ENCODE peak calls at places on chromosomes 2 and 18, in seven cellular contexts. One of them, this sample, is unnamed.

GRCh38 chr18:12567849-12568248 is 90.1 kb downstream of the SPIRE1 start:
- DNase-seq in right lobe of liver: no peak
- DNase-seq in Peyer's patch: no peak
- DNase-seq in esophagus muscularis mucosa: no peak
- DNase-seq in transverse colon: no peak
- DNase-seq in body of pancreas: no peak
- DNase-seq in heart left ventricle: no peak
- DNase-seq in this sample: no peak

GRCh38 chr2:40165503-40165867 is 286.4 kb downstream of the SLC8A1 start:
- DNase-seq in right lobe of liver: no peak
- DNase-seq in Peyer's patch: no peak
- DNase-seq in esophagus muscularis mucosa: no peak
- DNase-seq in transverse colon: no peak
- DNase-seq in body of pancreas: no peak
- DNase-seq in heart left ventricle: peak; percentile 48
- DNase-seq in this sample: no peak

GRCh38 chr2:146826388-146826787 is 1018.4 kb upstream of the ACVR2A start:
- DNase-seq in right lobe of liver: no peak
- DNase-seq in Peyer's patch: no peak
- DNase-seq in esophagus muscularis mucosa: no peak
- DNase-seq in transverse colon: no peak
- DNase-seq in body of pancreas: no peak
- DNase-seq in heart left ventricle: no peak
- DNase-seq in this sample: no peak

GRCh38 chr18:22228930-22229329 is 59.5 kb downstream of the GATA6 start:
- DNase-seq in right lobe of liver: no peak
- DNase-seq in Peyer's patch: no peak
- DNase-seq in esophagus muscularis mucosa: no peak
- DNase-seq in transverse colon: no peak
- DNase-seq in body of pancreas: no peak
- DNase-seq in heart left ventricle: no peak
- DNase-seq in this sample: no peak

GRCh38 chr2:237739101-237739500 is 59.5 kb upstream of the RBM44 start:
- DNase-seq in right lobe of liver: no peak
- DNase-seq in Peyer's patch: no peak
- DNase-seq in esophagus muscularis mucosa: no peak
- DNase-seq in transverse colon: no peak
- DNase-seq in body of pancreas: no peak
- DNase-seq in heart left ventricle: peak; percentile 86
- DNase-seq in this sample: peak; percentile 93

GRCh38 chr2:191933307-191934105 is 86.6 kb upstream of the CAVIN2 start:
- DNase-seq in right lobe of liver: no peak
- DNase-seq in Peyer's patch: no peak
- DNase-seq in esophagus muscularis mucosa: no peak
- DNase-seq in transverse colon: peak; percentile 34
- DNase-seq in body of pancreas: no peak
- DNase-seq in heart left ventricle: no peak
- DNase-seq in this sample: no peak

GRCh38 chr2:887639-888038 is 63.0 kb upstream of the SNTG2 start:
- DNase-seq in right lobe of liver: no peak
- DNase-seq in Peyer's patch: no peak
- DNase-seq in esophagus muscularis mucosa: no peak
- DNase-seq in transverse colon: no peak
- DNase-seq in body of pancreas: no peak
- DNase-seq in heart left ventricle: no peak
- DNase-seq in this sample: no peak

GRCh38 chr2:75289771-75290170 is 90.5 kb upstream of the TACR1 start:
- DNase-seq in right lobe of liver: no peak
- DNase-seq in Peyer's patch: no peak
- DNase-seq in esophagus muscularis mucosa: no peak
- DNase-seq in transverse colon: no peak
- DNase-seq in body of pancreas: no peak
- DNase-seq in heart left ventricle: no peak
- DNase-seq in this sample: no peak

GRCh38 chr2:215454519-215454918 is 18.7 kb upstream of the FN1 start:
- DNase-seq in right lobe of liver: no peak
- DNase-seq in Peyer's patch: no peak
- DNase-seq in esophagus muscularis mucosa: no peak
- DNase-seq in transverse colon: no peak
- DNase-seq in body of pancreas: no peak
- DNase-seq in heart left ventricle: no peak
- DNase-seq in this sample: no peak

GRCh38 chr2:222404126-222404891 is 20.0 kb upstream of the SGPP2 start:
- DNase-seq in right lobe of liver: no peak
- DNase-seq in Peyer's patch: no peak
- DNase-seq in esophagus muscularis mucosa: no peak
- DNase-seq in transverse colon: peak; percentile 10
- DNase-seq in body of pancreas: no peak
- DNase-seq in heart left ventricle: peak; percentile 40
- DNase-seq in this sample: no peak

GRCh38 chr2:26740890-26741302 is 23.2 kb upstream of the SLC35F6 start:
- DNase-seq in right lobe of liver: no peak
- DNase-seq in Peyer's patch: no peak
- DNase-seq in esophagus muscularis mucosa: no peak
- DNase-seq in transverse colon: no peak
- DNase-seq in body of pancreas: no peak
- DNase-seq in heart left ventricle: no peak
- DNase-seq in this sample: no peak

GRCh38 chr2:188746727-188747126 is 227.4 kb upstream of the COL3A1 start:
- DNase-seq in right lobe of liver: no peak
- DNase-seq in Peyer's patch: no peak
- DNase-seq in esophagus muscularis mucosa: no peak
- DNase-seq in transverse colon: no peak
- DNase-seq in body of pancreas: no peak
- DNase-seq in heart left ventricle: no peak
- DNase-seq in this sample: no peak

GRCh38 chr2:232239956-232240681 is 138.4 kb upstream of the ALPP start:
- DNase-seq in right lobe of liver: no peak
- DNase-seq in Peyer's patch: no peak
- DNase-seq in esophagus muscularis mucosa: no peak
- DNase-seq in transverse colon: no peak
- DNase-seq in body of pancreas: no peak
- DNase-seq in heart left ventricle: no peak
- DNase-seq in this sample: no peak

GRCh38 chr2:235444101-235444597 is 49.7 kb upstream of the AGAP1 start:
- DNase-seq in right lobe of liver: no peak
- DNase-seq in Peyer's patch: peak; percentile 74
- DNase-seq in esophagus muscularis mucosa: no peak
- DNase-seq in transverse colon: no peak
- DNase-seq in body of pancreas: no peak
- DNase-seq in heart left ventricle: no peak
- DNase-seq in this sample: no peak

GRCh38 chr2:144774786-144775185 is 254.9 kb upstream of the ZEB2 start:
- DNase-seq in right lobe of liver: no peak
- DNase-seq in Peyer's patch: no peak
- DNase-seq in esophagus muscularis mucosa: no peak
- DNase-seq in transverse colon: no peak
- DNase-seq in body of pancreas: no peak
- DNase-seq in heart left ventricle: no peak
- DNase-seq in this sample: no peak

GRCh38 chr2:201996006-201996405 is 37.6 kb upstream of the FZD7 start:
- DNase-seq in right lobe of liver: no peak
- DNase-seq in Peyer's patch: no peak
- DNase-seq in esophagus muscularis mucosa: no peak
- DNase-seq in transverse colon: no peak
- DNase-seq in body of pancreas: no peak
- DNase-seq in heart left ventricle: no peak
- DNase-seq in this sample: no peak

GRCh38 chr2:161905389-161906046 is 168.5 kb downstream of the DPP4 start:
- DNase-seq in right lobe of liver: no peak
- DNase-seq in Peyer's patch: no peak
- DNase-seq in esophagus muscularis mucosa: no peak
- DNase-seq in transverse colon: no peak
- DNase-seq in body of pancreas: no peak
- DNase-seq in heart left ventricle: no peak
- DNase-seq in this sample: no peak

GRCh38 chr2:240819404-240820013 is 510 bp downstream of the KIF1A start:
- DNase-seq in right lobe of liver: no peak
- DNase-seq in Peyer's patch: no peak
- DNase-seq in esophagus muscularis mucosa: no peak
- DNase-seq in transverse colon: no peak
- DNase-seq in body of pancreas: peak; percentile 69
- DNase-seq in heart left ventricle: no peak
- DNase-seq in this sample: no peak

GRCh38 chr2:240816584-240817495 is 3.2 kb downstream of the KIF1A start:
- DNase-seq in right lobe of liver: no peak
- DNase-seq in Peyer's patch: no peak
- DNase-seq in esophagus muscularis mucosa: no peak
- DNase-seq in transverse colon: no peak
- DNase-seq in body of pancreas: no peak
- DNase-seq in heart left ventricle: no peak
- DNase-seq in this sample: no peak

GRCh38 chr2:240817496-240818292 is 2.3 kb downstream of the KIF1A start:
- DNase-seq in right lobe of liver: peak; percentile 42
- DNase-seq in Peyer's patch: no peak
- DNase-seq in esophagus muscularis mucosa: no peak
- DNase-seq in transverse colon: no peak
- DNase-seq in body of pancreas: no peak
- DNase-seq in heart left ventricle: peak; percentile 17
- DNase-seq in this sample: no peak

GRCh38 chr2:240818543-240819403 is 1.2 kb downstream of the KIF1A start:
- DNase-seq in right lobe of liver: peak; percentile 39
- DNase-seq in Peyer's patch: no peak
- DNase-seq in esophagus muscularis mucosa: no peak
- DNase-seq in transverse colon: no peak
- DNase-seq in body of pancreas: peak; percentile 28
- DNase-seq in heart left ventricle: peak; percentile 23
- DNase-seq in this sample: no peak

DNA sequence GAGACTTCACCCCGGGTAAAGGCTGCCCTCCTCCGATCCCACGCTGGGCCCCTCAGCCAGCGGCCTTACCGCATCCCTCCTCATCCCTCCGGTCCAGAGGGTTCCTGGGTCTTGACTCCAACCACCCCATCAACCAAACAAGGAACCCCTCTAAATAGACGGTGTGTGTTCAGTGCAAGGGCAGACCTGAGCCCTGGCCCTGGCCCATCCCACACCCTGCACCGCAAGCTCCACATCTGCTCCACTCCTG is 1.8 kb downstream of the KIF1A start:
- DNase-seq in right lobe of liver: no peak
- DNase-seq in Peyer's patch: no peak
- DNase-seq in esophagus muscularis mucosa: no peak
- DNase-seq in transverse colon: no peak
- DNase-seq in body of pancreas: no peak
- DNase-seq in heart left ventricle: no peak
- DNase-seq in this sample: no peak
- H3K4me3 ChIP-seq in right lobe of liver: no peak overlapping the region
- H3K4me3 ChIP-seq in Peyer's patch: no peak overlapping the region
- H3K4me3 ChIP-seq in esophagus muscularis mucosa: no peak overlapping the region
- H3K4me3 ChIP-seq in transverse colon: no peak overlapping the region
- H3K4me3 ChIP-seq in body of pancreas: no peak overlapping the region
- H3K4me3 ChIP-seq in heart left ventricle: no peak overlapping the region
- H3K4me3 ChIP-seq in this sample: no peak overlapping the region

GRCh38 chr2:130337735-130338325 is 4.9 kb upstream of the IMP4 start:
- DNase-seq in right lobe of liver: no peak
- DNase-seq in Peyer's patch: no peak
- DNase-seq in esophagus muscularis mucosa: no peak
- DNase-seq in transverse colon: no peak
- DNase-seq in body of pancreas: no peak
- DNase-seq in heart left ventricle: no peak
- DNase-seq in this sample: no peak

GRCh38 chr2:130335226-130335625 is 7.5 kb upstream of the IMP4 start:
- DNase-seq in right lobe of liver: no peak
- DNase-seq in Peyer's patch: no peak
- DNase-seq in esophagus muscularis mucosa: no peak
- DNase-seq in transverse colon: no peak
- DNase-seq in body of pancreas: no peak
- DNase-seq in heart left ventricle: no peak
- DNase-seq in this sample: no peak

GRCh38 chr2:130338793-130339345 is 3.8 kb upstream of the IMP4 start:
- DNase-seq in right lobe of liver: no peak
- DNase-seq in Peyer's patch: no peak
- DNase-seq in esophagus muscularis mucosa: no peak
- DNase-seq in transverse colon: no peak
- DNase-seq in body of pancreas: no peak
- DNase-seq in heart left ventricle: no peak
- DNase-seq in this sample: no peak

GRCh38 chr2:130336150-130336876 is 6.4 kb upstream of the IMP4 start:
- DNase-seq in right lobe of liver: no peak
- DNase-seq in Peyer's patch: no peak
- DNase-seq in esophagus muscularis mucosa: no peak
- DNase-seq in transverse colon: no peak
- DNase-seq in body of pancreas: no peak
- DNase-seq in heart left ventricle: no peak
- DNase-seq in this sample: no peak

DNA sequence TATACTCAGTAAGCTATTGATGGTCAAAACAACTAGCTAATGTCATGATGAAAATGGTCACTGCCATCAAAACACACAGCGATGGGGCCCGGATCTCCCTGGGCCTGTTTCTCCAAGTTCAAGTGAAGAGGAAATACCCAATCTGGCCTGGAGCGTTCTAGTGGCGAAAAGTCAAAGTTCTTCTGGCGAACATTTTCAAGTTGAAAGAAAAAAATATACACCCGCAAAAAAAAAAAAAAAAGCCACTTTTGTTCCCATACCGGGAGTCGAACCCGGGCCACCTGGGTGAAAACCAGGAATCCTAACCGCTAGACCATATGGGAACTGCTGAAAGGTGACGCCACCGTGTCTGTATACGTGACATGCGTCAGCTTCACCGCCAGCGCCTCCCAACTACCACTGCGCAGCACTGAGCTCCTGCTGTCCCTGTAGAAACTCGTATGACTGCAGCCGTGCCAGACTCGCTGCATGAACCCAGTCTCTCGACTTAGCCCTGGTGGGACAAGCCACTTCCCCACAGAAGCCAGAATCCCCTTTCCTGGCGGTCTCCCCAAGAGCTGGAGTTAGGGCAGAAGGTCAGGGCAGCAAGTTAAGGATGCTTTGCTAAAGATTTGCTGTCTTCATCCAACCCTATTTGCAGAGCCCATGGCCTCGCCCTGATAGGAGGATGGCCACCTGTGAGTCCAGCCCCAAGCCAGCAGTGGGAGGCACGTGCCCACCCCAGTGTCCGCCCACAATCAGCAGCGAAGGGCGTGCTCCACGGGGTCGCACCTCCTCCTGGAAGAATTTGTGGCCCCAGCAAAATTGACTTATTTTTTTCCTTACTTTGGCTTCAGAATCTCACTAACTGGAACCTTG is 5.6 kb upstream of the IMP4 start:
- DNase-seq in right lobe of liver: peak; percentile 63
- DNase-seq in Peyer's patch: peak; percentile 93
- DNase-seq in esophagus muscularis mucosa: peak; percentile 92
- DNase-seq in transverse colon: peak; percentile 90
- DNase-seq in body of pancreas: peak; percentile 93
- DNase-seq in heart left ventricle: peak; percentile 84
- DNase-seq in this sample: no peak
- TF ChIP-seq POLR2A in right lobe of liver: no peak
- TF ChIP-seq POLR2A in Peyer's patch: peak; percentile 24
- TF ChIP-seq POLR2A in esophagus muscularis mucosa: no peak
- TF ChIP-seq POLR2A in transverse colon: peak; percentile 58
- TF ChIP-seq POLR2A in body of pancreas: peak; percentile 52
- TF ChIP-seq POLR2A in heart left ventricle: no peak
- TF ChIP-seq POLR2A in this sample: no peak

GRCh38 chr2:193584001-193584400 is 1389.3 kb upstream of the TMEFF2 start:
- DNase-seq in right lobe of liver: peak; percentile 77
- DNase-seq in Peyer's patch: no peak
- DNase-seq in esophagus muscularis mucosa: no peak
- DNase-seq in transverse colon: no peak
- DNase-seq in body of pancreas: no peak
- DNase-seq in heart left ventricle: no peak
- DNase-seq in this sample: no peak
- TF ChIP-seq CTCF in right lobe of liver: peak; percentile 46
- TF ChIP-seq CTCF in Peyer's patch: peak; percentile 31
- TF ChIP-seq CTCF in esophagus muscularis mucosa: no peak
- TF ChIP-seq CTCF in transverse colon: no peak
- TF ChIP-seq CTCF in body of pancreas: no peak
- TF ChIP-seq CTCF in heart left ventricle: no peak
- TF ChIP-seq CTCF in this sample: no peak

GRCh38 chr2:137161250-137161649 is 395.9 kb downstream of the THSD7B start:
- DNase-seq in right lobe of liver: no peak
- DNase-seq in Peyer's patch: no peak
- DNase-seq in esophagus muscularis mucosa: no peak
- DNase-seq in transverse colon: no peak
- DNase-seq in body of pancreas: no peak
- DNase-seq in heart left ventricle: no peak
- DNase-seq in this sample: no peak
- H3K4me3 ChIP-seq in right lobe of liver: no peak overlapping the region
- H3K4me3 ChIP-seq in Peyer's patch: no peak overlapping the region
- H3K4me3 ChIP-seq in esophagus muscularis mucosa: no peak overlapping the region
- H3K4me3 ChIP-seq in transverse colon: no peak overlapping the region
- H3K4me3 ChIP-seq in body of pancreas: no peak overlapping the region
- H3K4me3 ChIP-seq in heart left ventricle: no peak overlapping the region
- H3K4me3 ChIP-seq in this sample: no peak overlapping the region

This sample was measured in gastrocnemius medialis.